ENCODE peak calls at places on chromosomes 5 and 9, in five cellular contexts. W is Caco-2, G is SJSA1, A is left ventricle myocardium inferior, Q is uterus. K is an unnamed sample. For H3K9me3 and H3K36me3, the result is how much of the 10 kb centered on the place peaks cover.

GRCh38 chr9:21015122-21015815 is 16.2 kb downstream of the HACD4 start:
- DNase-seq in W (no peak), G (no peak), A (no peak), Q (no peak), K (peak)

GRCh38 chr9:91423785-91424402 is at the start of gene NFIL3:
- DNase-seq in W (peak), G (peak), A (peak), Q (peak), K (peak)

GRCh38 chr9:116213673-116214047 is 60.1 kb downstream of the PAPPA start:
- DNase-seq in W (no peak), G (no peak), A (no peak), Q (no peak), K (peak)

GRCh38 chr9:132136151-132136892 is 25.5 kb upstream of the NTNG2 start:
- DNase-seq in W (no peak), G (no peak), A (no peak), Q (no peak), K (no peak)

GRCh38 chr9:134449180-134449916 is 123.1 kb downstream of the RXRA start:
- DNase-seq in W (peak), G (peak), A (peak), Q (peak), K (peak)

GRCh38 chr9:87148391-87149237 is 201.3 kb upstream of the GAS1 start:
- DNase-seq in W (no peak), G (peak), A (peak), Q (peak), K (peak)

GRCh38 chr5:82295959-82296557 is 17.9 kb upstream of the RPS23 start:
- DNase-seq in W (no peak), G (no peak), A (no peak), Q (no peak), K (no peak)

GRCh38 chr5:78514427-78515345 is 133.9 kb downstream of the LHFPL2 start:
- DNase-seq in W (no peak), G (no peak), A (no peak), Q (no peak), K (peak)

GRCh38 chr9:128251701-128252100 is 24.1 kb downstream of the GOLGA2 start:
- DNase-seq in W (no peak), G (no peak), A (no peak), Q (no peak), K (no peak)

GRCh38 chr5:140165101-140165920 is 9.7 kb upstream of the CYSTM1 start:
- DNase-seq in W (no peak), G (no peak), A (no peak), Q (no peak), K (no peak)

GRCh38 chr9:80692751-80693150 is 996.6 kb downstream of the TLE1 start:
- DNase-seq in W (no peak), G (no peak), A (no peak), Q (no peak), K (no peak)

GRCh38 chr5:139638090-139638735 is 9.9 kb upstream of the CXXC5 start:
- DNase-seq in W (peak), G (peak), A (peak), Q (peak), K (peak)

GRCh38 chr5:178777557-178777956 is 47.1 kb upstream of the ZNF354A start:
- DNase-seq in W (no peak), G (no peak), A (no peak), Q (no peak), K (no peak)

GRCh38 chr5:77282337-77283027 is 72.0 kb downstream of the PDE8B start:
- DNase-seq in W (no peak), G (no peak), A (no peak), Q (peak), K (no peak)

GRCh38 chr9:109098960-109099308 is 20.8 kb downstream of the TMEM245 start:
- DNase-seq in W (no peak), G (no peak), A (no peak), Q (no peak), K (no peak)

GRCh38 chr5:112420111-112420864 is 1.2 kb upstream of the EPB41L4A start:
- DNase-seq in W (peak), G (peak), A (peak), Q (peak), K (peak)

GRCh38 chr5:98365126-98365525 is 408.3 kb upstream of the RGMB start:
- DNase-seq in W (no peak), G (no peak), A (no peak), Q (no peak), K (peak)

GRCh38 chr5:80573062-80573461 is 3.0 kb upstream of the ANKRD34B start:
- DNase-seq in W (no peak), G (no peak), A (no peak), Q (no peak), K (no peak)

GRCh38 chr9:16062542-16063240 is 509.8 kb downstream of the CCDC171 start:
- DNase-seq in W (no peak), G (peak), A (no peak), Q (no peak), K (no peak)

GRCh38 chr9:109001275-109001676 is 12.0 kb downstream of the CTNNAL1 start:
- DNase-seq in W (no peak), G (peak), A (no peak), Q (no peak), K (no peak)

GRCh38 chr9:91162784-91163440 is 198.8 kb downstream of the AUH start:
- DNase-seq in W (no peak), G (peak), A (no peak), Q (no peak), K (no peak)

GRCh38 chr9:34994429-34995287 is 5.1 kb downstream of the DNAJB5 start:
- DNase-seq in W (peak), G (peak), A (no peak), Q (peak), K (peak)

GRCh38 chr5:138371454-138371853 is 19.0 kb downstream of the KDM3B start:
- DNase-seq in W (no peak), G (no peak), A (no peak), Q (no peak), K (no peak)

GRCh38 chr5:140966293-140967225 is at the start of gene PCDHAC2:
- DNase-seq in W (no peak), G (peak), A (peak), Q (peak), K (no peak)

GRCh38 chr5:141692919-141693848 is 11.2 kb upstream of the ARAP3 start:
- DNase-seq in W (no peak), G (peak), A (no peak), Q (no peak), K (no peak)

GRCh38 chr9:14989811-14990210 is 79.6 kb upstream of the FREM1 start:
- DNase-seq in W (no peak), G (no peak), A (no peak), Q (no peak), K (no peak)

GRCh38 chr9:29332789-29333188 is 1759.5 kb upstream of the C9orf72 start:
- DNase-seq in W (no peak), G (no peak), A (no peak), Q (no peak), K (no peak)

GRCh38 chr9:106892632-106893031 is 29.7 kb downstream of the ZNF462 start:
- DNase-seq in W (peak), G (peak), A (no peak), Q (peak), K (peak)

GRCh38 chr5:67120032-67120431 is 76.6 kb downstream of the CD180 start:
- DNase-seq in W (no peak), G (no peak), A (no peak), Q (no peak), K (no peak)

GRCh38 chr5:132734687-132735086 is 2.7 kb downstream of the KIF3A start:
- DNase-seq in W (no peak), G (no peak), A (no peak), Q (no peak), K (no peak)

DNA sequence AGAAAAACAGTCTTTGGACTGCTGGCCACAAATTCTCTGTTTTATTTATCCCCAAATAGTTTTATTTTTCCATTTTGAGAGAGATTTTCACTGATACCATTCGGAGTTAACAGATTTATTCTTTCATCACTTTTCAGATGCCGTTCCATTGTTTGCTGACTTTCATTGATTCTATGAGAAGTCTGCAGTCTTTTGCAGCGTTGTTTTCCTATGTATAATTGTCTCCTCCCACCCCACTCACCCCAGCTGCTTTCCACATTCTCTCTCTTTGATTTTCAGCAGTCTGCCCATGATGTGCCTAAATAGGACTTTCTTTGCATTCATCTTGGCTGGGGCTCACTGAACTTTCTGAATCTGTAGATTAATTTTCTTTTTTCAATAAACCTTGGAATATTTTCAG is 107.6 kb downstream of the C9orf50 start:
- DNase-seq in W (no peak), G (no peak), A (no peak), Q (no peak), K (no peak)
- H3K9me3 ChIP-seq in W (half or more), G (under half), A (under half), Q (under half), K (under half)

DNA sequence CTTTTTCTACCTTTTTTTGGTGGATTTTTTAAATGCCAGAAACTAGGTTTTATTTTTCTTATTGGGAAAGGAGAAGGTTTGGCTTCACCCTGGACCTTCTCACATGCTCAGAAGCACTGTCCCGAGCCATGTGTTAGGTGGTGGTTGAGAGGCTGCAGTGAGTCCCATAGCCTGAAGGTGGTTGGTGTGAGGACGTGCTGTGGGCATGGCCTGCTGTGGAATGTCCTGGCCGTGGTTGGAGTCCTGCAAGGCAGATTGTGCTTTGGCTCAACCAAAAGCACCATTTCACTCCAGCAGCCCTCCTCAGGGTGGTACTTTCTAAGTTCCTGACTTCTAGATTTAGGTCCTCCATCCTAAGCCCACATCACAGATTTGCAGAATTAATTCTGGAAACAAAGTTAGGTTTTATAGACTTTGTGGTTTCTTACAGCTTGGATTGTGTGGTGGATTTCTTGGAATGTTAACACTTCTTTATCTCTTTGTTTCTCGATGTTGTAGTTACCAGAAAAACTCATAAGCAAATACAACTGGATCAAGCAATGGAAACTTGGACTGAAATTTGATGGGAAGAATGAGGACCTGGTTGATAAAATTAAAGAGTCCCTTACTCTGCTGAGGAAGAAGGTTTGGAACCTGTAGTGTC is 22.6 kb downstream of the OTULIN start:
- DNase-seq in W (no peak), G (peak), A (peak), Q (no peak), K (no peak)
- H3K36me3 ChIP-seq in W (under half), G (half or more), A (half or more), Q (under half), K (under half)

GRCh38 chr5:25963251-25964008 is 1075.0 kb downstream of the CDH9 start:
- DNase-seq in W (no peak), G (no peak), A (peak), Q (no peak), K (no peak)
- H3K9me3 ChIP-seq in W (under half), G (under half), A (under half), Q (under half), K (under half)

GRCh38 chr5:1490360-1490759 is 33.4 kb downstream of the LPCAT1 start:
- DNase-seq in W (no peak), G (no peak), A (no peak), Q (no peak), K (no peak)
- H3K36me3 ChIP-seq in W (under half), G (half or more), A (under half), Q (under half), K (under half)